ENCODE peak calls at places on chromosomes 12 and 14, in eight cellular contexts. P, N, O, V, W, Y, A and B are unnamed samples.

GRCh38 chr12:119725523-119725922 is 57.6 kb downstream of the PRKAB1 start:
- DNase-seq in O (no peak), V (no peak), P (no peak), Y (no peak), N (no peak), A (no peak), W (no peak), B (no peak)

GRCh38 chr12:124804011-124804621 is 59.5 kb downstream of the SCARB1 start:
- DNase-seq in O (no peak), Y (no peak), W (no peak), A (peak), N (peak), P (peak), V (no peak), B (peak)

GRCh38 chr14:92609955-92610354 is 96.4 kb downstream of the RIN3 start:
- DNase-seq in V (no peak), W (no peak), P (no peak), N (peak), O (no peak), A (no peak), Y (no peak), B (no peak)

GRCh38 chr12:49335955-49336644 is 888 bp downstream of the C1QL4 start:
- DNase-seq in O (no peak), N (no peak), P (no peak), W (no peak), Y (no peak), A (no peak), V (no peak), B (no peak)

GRCh38 chr12:32777776-32778175 is 22.1 kb upstream of the YARS2 start:
- DNase-seq in W (no peak), Y (no peak), N (no peak), O (no peak), V (no peak), P (no peak), A (no peak), B (no peak)

GRCh38 chr14:99726538-99727095 is 42.5 kb downstream of the CYP46A1 start:
- DNase-seq in P (peak), Y (no peak), A (peak), N (no peak), V (no peak), O (no peak), W (no peak), B (no peak)

GRCh38 chr12:47178014-47178413 is 98.3 kb upstream of the AMIGO2 start:
- DNase-seq in A (no peak), N (no peak), V (no peak), W (no peak), P (no peak), Y (no peak), O (no peak), B (no peak)

GRCh38 chr14:53608369-53608768 is 348.3 kb downstream of the BMP4 start:
- DNase-seq in A (no peak), O (no peak), V (no peak), Y (no peak), W (peak), P (peak), N (peak), B (no peak)

GRCh38 chr12:122024132-122024785 is 2.6 kb downstream of the BCL7A start:
- DNase-seq in V (no peak), Y (no peak), P (peak), O (no peak), A (no peak), W (no peak), N (no peak), B (no peak)

GRCh38 chr12:114626-115211 is 48.2 kb downstream of the IQSEC3 start:
- DNase-seq in A (no peak), P (no peak), Y (no peak), W (no peak), O (no peak), V (no peak), N (no peak), B (no peak)

GRCh38 chr12:14258468-14258947 is 107.0 kb upstream of the ATF7IP start:
- DNase-seq in O (no peak), Y (peak), N (no peak), A (no peak), W (no peak), V (no peak), P (no peak), B (no peak)

GRCh38 chr12:14256555-14257169 is 108.8 kb upstream of the ATF7IP start:
- DNase-seq in V (peak), W (peak), N (peak), P (peak), A (peak), Y (peak), O (peak), B (peak)

GRCh38 chr12:14257303-14257733 is 108.2 kb upstream of the ATF7IP start:
- DNase-seq in P (no peak), Y (no peak), O (no peak), A (no peak), W (no peak), V (no peak), N (no peak), B (no peak)

GRCh38 chr12:14259481-14260010 is 105.9 kb upstream of the ATF7IP start:
- DNase-seq in W (no peak), P (no peak), O (no peak), V (no peak), A (no peak), Y (no peak), N (no peak), B (no peak)

DNA sequence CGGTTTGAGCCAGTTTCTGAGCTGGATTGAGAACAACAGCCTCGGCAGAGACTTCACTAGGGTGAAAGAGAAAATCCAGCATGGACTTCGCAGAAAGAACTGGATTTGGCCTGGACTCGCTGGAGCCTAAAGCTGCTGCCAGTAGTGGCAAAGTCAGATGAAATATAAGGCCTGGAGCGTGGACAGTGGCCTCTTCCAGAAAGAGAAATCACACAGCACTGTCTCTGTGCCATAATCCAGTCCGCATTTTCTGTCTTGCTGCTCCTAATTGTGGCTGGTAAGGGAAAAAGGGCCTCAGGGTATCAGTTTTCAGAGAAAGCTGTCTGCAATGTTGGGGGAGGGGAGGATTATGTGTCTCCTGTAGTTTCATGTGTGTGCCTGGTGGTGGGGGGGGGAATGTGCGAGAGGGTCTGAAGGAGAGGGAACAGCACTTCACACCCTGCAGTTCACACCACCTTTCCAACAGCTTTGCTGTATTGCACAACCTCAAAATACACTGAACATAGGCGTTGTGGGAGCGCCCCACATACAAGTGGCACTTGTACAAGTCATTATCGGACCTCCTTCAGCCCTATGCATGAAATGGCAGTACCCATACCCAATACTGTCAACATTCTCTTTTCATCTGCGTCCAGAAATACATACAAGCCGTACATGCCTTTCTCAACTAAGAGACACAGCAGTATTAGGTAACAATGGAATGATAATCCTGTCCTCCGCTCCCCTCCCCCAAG is 107.6 kb upstream of the ATF7IP start:
- DNase-seq in A (peak), W (peak), N (peak), V (peak), Y (peak), O (peak), P (peak), B (peak)
- H3K4me3 ChIP-seq in A (no peak), W (no peak), N (no peak), V (no peak), Y (no peak), O (peak), P (no peak), B (peak)

GRCh38 chr12:52052471-52053186 is 1.4 kb downstream of the NR4A1 start:
- DNase-seq in V (no peak), A (no peak), N (no peak), P (peak), O (no peak), Y (no peak), W (peak), B (no peak)
- H3K4me3 ChIP-seq in V (no peak), A (peak), N (peak), P (no peak), O (peak), Y (no peak), W (no peak), B (peak)

GRCh38 chr12:52193991-52194390 is 2.2 kb upstream of the KRT80 start:
- DNase-seq in W (peak), V (no peak), N (peak), Y (peak), P (no peak), O (no peak), A (no peak), B (peak)

GRCh38 chr12:52189376-52190174 is 2.2 kb downstream of the KRT80 start:
- DNase-seq in P (no peak), V (no peak), Y (no peak), O (no peak), N (peak), A (no peak), W (no peak), B (peak)

GRCh38 chr12:52190860-52191729 is 719 bp downstream of the KRT80 start:
- DNase-seq in A (no peak), V (no peak), W (no peak), P (peak), Y (no peak), O (no peak), N (no peak), B (no peak)

GRCh38 chr12:52195065-52195730 is 3.4 kb upstream of the KRT80 start:
- DNase-seq in P (no peak), W (peak), Y (no peak), V (no peak), A (no peak), N (peak), O (no peak), B (no peak)

DNA sequence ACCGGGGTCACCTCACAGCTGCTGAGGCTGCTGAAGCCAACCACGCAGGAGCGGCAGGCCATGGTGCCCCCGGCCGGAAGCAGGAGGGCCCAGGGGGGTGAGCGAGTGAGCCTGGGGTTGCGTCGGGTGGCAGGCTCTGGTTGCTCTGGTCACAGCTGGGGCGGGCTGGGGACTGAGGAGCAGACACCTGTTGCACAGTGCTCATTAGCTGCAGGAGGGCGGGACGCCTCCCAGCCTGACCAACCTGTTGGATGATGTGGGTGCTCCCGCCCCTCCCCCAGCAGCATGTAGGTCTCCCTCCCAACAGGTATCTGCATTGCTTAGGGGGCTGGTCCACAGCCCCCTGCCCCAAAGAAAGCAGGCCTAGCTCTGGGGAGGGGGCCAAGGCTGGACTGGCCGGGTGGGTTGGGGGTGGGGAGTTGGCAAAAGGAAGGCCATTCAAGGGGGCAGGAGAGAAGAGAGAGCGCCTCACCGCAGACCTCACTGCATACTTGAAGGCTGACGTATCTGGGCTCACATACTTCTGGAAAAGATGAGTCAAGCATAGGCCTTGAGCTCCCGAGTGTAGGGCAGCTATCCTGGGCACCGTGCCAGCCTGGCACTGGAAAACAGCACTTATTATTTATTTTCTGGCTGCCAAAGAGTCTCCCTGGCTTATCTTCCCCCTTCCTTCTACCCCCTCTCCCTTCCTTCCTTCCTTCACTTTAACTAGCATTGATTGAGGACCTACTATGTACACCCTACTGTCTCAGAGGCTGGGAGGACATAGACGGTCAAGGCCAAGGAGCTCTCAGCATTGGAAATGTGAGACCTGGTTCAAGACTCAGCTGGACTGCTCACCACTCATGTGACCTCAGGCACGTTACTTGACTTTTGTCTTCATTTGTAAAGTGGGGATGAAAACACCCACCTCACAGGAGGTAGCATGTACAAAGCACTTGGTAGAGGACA is at the start of gene KRT80:
- DNase-seq in O (peak), P (peak), A (peak), Y (no peak), V (peak), N (peak), W (peak), B (peak)
- H3K4me3 ChIP-seq in O (no peak), P (no peak), A (no peak), Y (no peak), V (no peak), N (no peak), W (no peak), B (peak)

DNA sequence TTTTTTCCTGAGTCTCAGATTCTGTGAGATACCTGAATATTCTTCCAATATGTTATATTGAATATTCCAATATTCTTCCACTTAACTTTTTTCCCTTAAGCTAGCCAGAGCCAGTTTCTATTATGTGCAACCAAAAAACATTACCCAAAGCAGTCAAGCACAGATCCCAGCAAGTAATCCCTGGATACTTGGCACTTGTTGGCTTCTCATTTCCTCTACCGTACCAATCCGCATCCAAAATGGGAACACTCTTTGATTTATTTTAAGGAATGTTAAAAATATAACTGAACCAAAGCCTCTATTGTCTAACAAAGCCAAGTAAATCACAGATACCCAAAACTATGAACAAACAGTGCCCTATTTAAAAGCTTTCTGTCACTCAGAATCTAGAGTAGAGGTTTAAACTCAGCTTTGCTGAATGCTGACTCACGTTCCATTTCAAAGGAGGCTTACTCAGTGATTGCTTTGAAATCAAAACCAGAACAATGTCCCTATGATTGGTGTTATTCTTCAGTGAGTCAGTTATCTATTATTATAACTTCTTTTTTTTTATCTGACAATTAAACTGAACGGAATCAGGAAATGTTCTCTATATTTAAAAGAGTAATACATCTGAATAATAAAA is 360.6 kb downstream of the CCDC91 start:
- DNase-seq in A (no peak), Y (no peak), N (peak), O (peak), P (no peak), W (no peak), V (peak), B (no peak)
- H3K4me3 ChIP-seq in A (no peak), Y (no peak), N (no peak), O (no peak), P (no peak), W (no peak), V (no peak), B (no peak)

GRCh38 chr14:104266643-104267575 is 128.5 kb downstream of the KIF26A start:
- DNase-seq in V (no peak), N (no peak), W (no peak), A (peak), O (no peak), Y (no peak), P (no peak), B (no peak)
- H3K4me3 ChIP-seq in V (no peak), N (no peak), W (peak), A (no peak), O (no peak), Y (no peak), P (no peak), B (no peak)